ENCODE peak calls at places on chromosomes 6 and 20, in six cellular contexts. One of them, this sample, is unnamed.
A peak's percentile ranks its signal among the peaks of the same experiment; 100 is the strongest.

GRCh38 chr6:10048370-10049297 is 366.2 kb downstream of the TFAP2A start:
- DNase-seq in GM12878: no peak
- DNase-seq in left ventricle myocardium inferior: no peak
- DNase-seq in psoas muscle: no peak
- DNase-seq in Karpas-422: no peak
- DNase-seq in Peyer's patch: no peak
- DNase-seq in this sample: no peak

GRCh38 chr6:20678831-20679352 is 144.6 kb downstream of the CDKAL1 start:
- DNase-seq in left ventricle myocardium inferior: no peak
- DNase-seq in psoas muscle: no peak
- DNase-seq in Karpas-422: no peak
- DNase-seq in GM12878: no peak
- DNase-seq in Peyer's patch: no peak
- DNase-seq in this sample: no peak

GRCh38 chr6:43771858-43772570 is 2.0 kb downstream of the VEGFA start:
- DNase-seq in Karpas-422: peak; percentile 82
- DNase-seq in left ventricle myocardium inferior: peak; percentile 78
- DNase-seq in psoas muscle: peak; percentile 84
- DNase-seq in Peyer's patch: peak; percentile 34
- DNase-seq in GM12878: no peak
- DNase-seq in this sample: peak; percentile 83

GRCh38 chr20:45890077-45890996 is 671 bp downstream of the NEURL2 start:
- DNase-seq in Karpas-422: no peak
- DNase-seq in left ventricle myocardium inferior: peak; percentile 85
- DNase-seq in Peyer's patch: peak; percentile 82
- DNase-seq in psoas muscle: peak; percentile 84
- DNase-seq in GM12878: no peak
- DNase-seq in this sample: peak; percentile 42

GRCh38 chr6:105274678-105275077 is 94.9 kb upstream of the POPDC3 start:
- DNase-seq in psoas muscle: no peak
- DNase-seq in Karpas-422: no peak
- DNase-seq in GM12878: no peak
- DNase-seq in Peyer's patch: no peak
- DNase-seq in left ventricle myocardium inferior: no peak
- DNase-seq in this sample: no peak

GRCh38 chr6:1739220-1739619 is 129.5 kb downstream of the FOXC1 start:
- DNase-seq in Karpas-422: no peak
- DNase-seq in left ventricle myocardium inferior: no peak
- DNase-seq in GM12878: no peak
- DNase-seq in psoas muscle: no peak
- DNase-seq in Peyer's patch: no peak
- DNase-seq in this sample: no peak

GRCh38 chr6:163438940-163439335 is 24.4 kb downstream of the QKI start:
- DNase-seq in GM12878: no peak
- DNase-seq in Karpas-422: no peak
- DNase-seq in left ventricle myocardium inferior: peak; percentile 50
- DNase-seq in Peyer's patch: peak; percentile 26
- DNase-seq in psoas muscle: peak; percentile 46
- DNase-seq in this sample: no peak

GRCh38 chr20:16864069-16864468 is 115.9 kb downstream of the OTOR start:
- DNase-seq in psoas muscle: no peak
- DNase-seq in left ventricle myocardium inferior: no peak
- DNase-seq in Karpas-422: no peak
- DNase-seq in Peyer's patch: no peak
- DNase-seq in GM12878: peak; percentile 8
- DNase-seq in this sample: no peak

GRCh38 chr20:5173763-5174162 is 47.0 kb downstream of the CDS2 start:
- DNase-seq in Peyer's patch: no peak
- DNase-seq in psoas muscle: no peak
- DNase-seq in Karpas-422: no peak
- DNase-seq in GM12878: no peak
- DNase-seq in left ventricle myocardium inferior: no peak
- DNase-seq in this sample: no peak

GRCh38 chr6:106005954-106006353 is 80.2 kb upstream of the PRDM1 start:
- DNase-seq in Peyer's patch: no peak
- DNase-seq in psoas muscle: no peak
- DNase-seq in GM12878: no peak
- DNase-seq in left ventricle myocardium inferior: no peak
- DNase-seq in Karpas-422: no peak
- DNase-seq in this sample: no peak

GRCh38 chr20:43938932-43939761 is 24.5 kb downstream of the TOX2 start:
- DNase-seq in psoas muscle: peak; percentile 36
- DNase-seq in GM12878: no peak
- DNase-seq in left ventricle myocardium inferior: peak; percentile 42
- DNase-seq in Peyer's patch: no peak
- DNase-seq in Karpas-422: peak; percentile 85
- DNase-seq in this sample: no peak

GRCh38 chr6:131400054-131400781 is 172.8 kb upstream of the ARG1 start:
- DNase-seq in GM12878: no peak
- DNase-seq in psoas muscle: no peak
- DNase-seq in left ventricle myocardium inferior: no peak
- DNase-seq in Peyer's patch: no peak
- DNase-seq in Karpas-422: no peak
- DNase-seq in this sample: no peak

GRCh38 chr6:158024566-158025297 is 43.1 kb downstream of the SYNJ2 start:
- DNase-seq in Peyer's patch: no peak
- DNase-seq in left ventricle myocardium inferior: no peak
- DNase-seq in psoas muscle: no peak
- DNase-seq in GM12878: no peak
- DNase-seq in Karpas-422: no peak
- DNase-seq in this sample: no peak

GRCh38 chr6:128531696-128532095 is 11.3 kb upstream of the PTPRK start:
- DNase-seq in Karpas-422: no peak
- DNase-seq in GM12878: no peak
- DNase-seq in psoas muscle: no peak
- DNase-seq in Peyer's patch: no peak
- DNase-seq in left ventricle myocardium inferior: no peak
- DNase-seq in this sample: no peak

GRCh38 chr6:53635322-53635721 is 30.2 kb downstream of the KLHL31 start:
- DNase-seq in left ventricle myocardium inferior: no peak
- DNase-seq in psoas muscle: no peak
- DNase-seq in GM12878: no peak
- DNase-seq in Peyer's patch: no peak
- DNase-seq in Karpas-422: no peak
- DNase-seq in this sample: no peak

GRCh38 chr6:91826128-91826527 is 1239.3 kb upstream of the MAP3K7 start:
- DNase-seq in Karpas-422: no peak
- DNase-seq in left ventricle myocardium inferior: no peak
- DNase-seq in psoas muscle: no peak
- DNase-seq in Peyer's patch: no peak
- DNase-seq in GM12878: no peak
- DNase-seq in this sample: no peak

GRCh38 chr20:46312075-46312944 is 4.0 kb upstream of the CDH22 start:
- DNase-seq in left ventricle myocardium inferior: no peak
- DNase-seq in GM12878: no peak
- DNase-seq in psoas muscle: no peak
- DNase-seq in Karpas-422: no peak
- DNase-seq in Peyer's patch: no peak
- DNase-seq in this sample: no peak

GRCh38 chr6:27931209-27931608 is 19.0 kb upstream of the OR2B2 start:
- DNase-seq in psoas muscle: no peak
- DNase-seq in Peyer's patch: no peak
- DNase-seq in left ventricle myocardium inferior: no peak
- DNase-seq in GM12878: no peak
- DNase-seq in Karpas-422: no peak
- DNase-seq in this sample: no peak

GRCh38 chr6:35811699-35811995 is 6.5 kb downstream of the LHFPL5 start:
- DNase-seq in Peyer's patch: no peak
- DNase-seq in GM12878: no peak
- DNase-seq in left ventricle myocardium inferior: no peak
- DNase-seq in psoas muscle: no peak
- DNase-seq in Karpas-422: no peak
- DNase-seq in this sample: no peak

GRCh38 chr20:50931048-50931305 is 260 bp downstream of the ADNP start:
- DNase-seq in Karpas-422: no peak
- DNase-seq in left ventricle myocardium inferior: no peak
- DNase-seq in Peyer's patch: no peak
- DNase-seq in psoas muscle: no peak
- DNase-seq in GM12878: no peak
- DNase-seq in this sample: no peak
- H3K36me3 ChIP-seq in Karpas-422: peaks cover 55% of the 10 kb centered on the region
- H3K36me3 ChIP-seq in left ventricle myocardium inferior: peaks cover 31% of the 10 kb centered on the region
- H3K36me3 ChIP-seq in Peyer's patch: no peaks in the 10 kb centered on the region
- H3K36me3 ChIP-seq in psoas muscle: peaks cover 5% of the 10 kb centered on the region
- H3K36me3 ChIP-seq in GM12878: peaks cover 21% of the 10 kb centered on the region
- H3K36me3 ChIP-seq in this sample: peaks cover 11% of the 10 kb centered on the region

DNA sequence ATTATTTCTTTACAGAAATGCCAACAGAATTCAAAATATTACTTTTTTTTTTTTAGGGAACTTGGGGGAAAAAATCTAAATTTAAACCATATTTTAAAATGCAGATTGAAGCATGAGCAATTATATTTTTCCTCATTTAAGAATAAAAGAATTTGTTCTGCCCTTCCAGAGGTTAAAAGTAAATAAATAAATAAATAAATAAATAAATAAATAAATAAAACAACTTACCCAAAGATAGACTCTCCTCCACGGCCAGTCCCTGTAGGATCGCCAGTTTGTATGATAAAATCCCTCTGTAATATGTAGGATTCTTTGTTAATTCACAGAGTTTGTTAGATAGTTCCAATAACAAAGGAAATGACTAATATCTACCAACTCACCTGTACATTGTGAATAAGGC is 4.7 kb downstream of the PPIL4 start:
- DNase-seq in Peyer's patch: no peak
- DNase-seq in psoas muscle: no peak
- DNase-seq in GM12878: no peak
- DNase-seq in left ventricle myocardium inferior: no peak
- DNase-seq in Karpas-422: no peak
- DNase-seq in this sample: no peak
- H3K36me3 ChIP-seq in Peyer's patch: no peaks in the 10 kb centered on the region
- H3K36me3 ChIP-seq in psoas muscle: peaks cover 2% of the 10 kb centered on the region
- H3K36me3 ChIP-seq in GM12878: peaks cover 10% of the 10 kb centered on the region
- H3K36me3 ChIP-seq in left ventricle myocardium inferior: peaks cover 52% of the 10 kb centered on the region
- H3K36me3 ChIP-seq in Karpas-422: peaks cover 14% of the 10 kb centered on the region
- H3K36me3 ChIP-seq in this sample: peaks cover 18% of the 10 kb centered on the region

GRCh38 chr20:36548704-36549627 is 7.6 kb downstream of the MYL9 start:
- DNase-seq in Karpas-422: no peak
- DNase-seq in Peyer's patch: no peak
- DNase-seq in GM12878: no peak
- DNase-seq in left ventricle myocardium inferior: no peak
- DNase-seq in psoas muscle: no peak
- DNase-seq in this sample: no peak
- H3K36me3 ChIP-seq in Karpas-422: no peaks in the 10 kb centered on the region
- H3K36me3 ChIP-seq in Peyer's patch: no peaks in the 10 kb centered on the region
- H3K36me3 ChIP-seq in GM12878: no peaks in the 10 kb centered on the region
- H3K36me3 ChIP-seq in left ventricle myocardium inferior: peaks cover 51% of the 10 kb centered on the region
- H3K36me3 ChIP-seq in psoas muscle: no peaks in the 10 kb centered on the region
- H3K36me3 ChIP-seq in this sample: no peaks in the 10 kb centered on the region

GRCh38 chr20:31548823-31549512 is 34.7 kb downstream of the HM13 start:
- DNase-seq in psoas muscle: no peak
- DNase-seq in Karpas-422: no peak
- DNase-seq in left ventricle myocardium inferior: no peak
- DNase-seq in GM12878: no peak
- DNase-seq in Peyer's patch: no peak
- DNase-seq in this sample: no peak

GRCh38 chr20:31551163-31551562 is 36.9 kb downstream of the HM13 start:
- DNase-seq in GM12878: no peak
- DNase-seq in Karpas-422: no peak
- DNase-seq in psoas muscle: no peak
- DNase-seq in left ventricle myocardium inferior: no peak
- DNase-seq in Peyer's patch: no peak
- DNase-seq in this sample: no peak

GRCh38 chr20:31549513-31549880 is 35.3 kb downstream of the HM13 start:
- DNase-seq in Peyer's patch: no peak
- DNase-seq in Karpas-422: no peak
- DNase-seq in psoas muscle: no peak
- DNase-seq in GM12878: no peak
- DNase-seq in left ventricle myocardium inferior: no peak
- DNase-seq in this sample: no peak

GRCh38 chr20:31551581-31552081 is 37.4 kb downstream of the HM13 start:
- DNase-seq in left ventricle myocardium inferior: no peak
- DNase-seq in GM12878: no peak
- DNase-seq in Karpas-422: no peak
- DNase-seq in psoas muscle: no peak
- DNase-seq in Peyer's patch: no peak
- DNase-seq in this sample: no peak

DNA sequence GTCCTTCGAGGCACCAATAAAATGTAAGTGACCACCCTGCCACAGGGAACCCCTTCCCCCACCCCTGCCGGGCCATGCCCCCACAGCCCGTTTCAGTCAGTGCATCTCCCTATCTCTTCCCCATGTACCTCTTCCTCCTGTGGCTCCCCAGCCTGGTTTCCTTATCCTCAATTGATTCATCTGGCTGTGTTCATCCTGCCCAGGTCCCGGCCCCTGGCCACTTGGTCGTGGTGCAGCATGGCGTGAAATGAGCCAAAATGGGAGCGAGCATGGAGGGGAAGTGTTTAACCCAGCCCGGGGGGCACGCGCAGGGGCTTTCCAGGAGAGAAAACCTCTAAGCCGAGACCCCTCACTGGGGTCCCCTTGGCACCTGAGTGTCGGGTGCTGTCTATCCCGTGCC is 35.9 kb downstream of the HM13 start:
- DNase-seq in left ventricle myocardium inferior: no peak
- DNase-seq in GM12878: no peak
- DNase-seq in psoas muscle: no peak
- DNase-seq in Peyer's patch: no peak
- DNase-seq in Karpas-422: no peak
- DNase-seq in this sample: no peak
- H3K36me3 ChIP-seq in left ventricle myocardium inferior: peaks cover 64% of the 10 kb centered on the region
- H3K36me3 ChIP-seq in GM12878: peaks cover 39% of the 10 kb centered on the region
- H3K36me3 ChIP-seq in psoas muscle: peaks cover 14% of the 10 kb centered on the region
- H3K36me3 ChIP-seq in Peyer's patch: no peaks in the 10 kb centered on the region
- H3K36me3 ChIP-seq in Karpas-422: peaks cover 43% of the 10 kb centered on the region
- H3K36me3 ChIP-seq in this sample: peaks cover 18% of the 10 kb centered on the region

DNA sequence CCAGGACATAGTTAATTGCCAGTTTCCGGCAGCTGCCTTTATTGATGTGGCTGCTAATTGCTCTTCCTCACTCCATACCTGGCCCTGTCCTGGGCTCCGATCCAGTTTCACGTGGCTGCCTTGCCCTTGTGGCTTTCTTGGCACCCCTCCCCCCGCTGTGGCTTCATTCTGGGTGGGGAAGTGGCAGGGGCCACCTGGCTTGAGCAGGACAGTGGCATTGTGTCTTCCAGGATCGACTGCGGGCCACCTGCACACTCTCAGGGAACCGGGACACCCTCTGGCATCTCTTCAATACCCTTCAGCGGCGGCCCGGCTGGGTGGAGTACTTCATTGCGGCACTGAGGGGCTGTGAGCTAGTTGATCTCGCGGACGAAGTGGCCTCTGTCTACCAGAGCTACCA is 10.8 kb downstream of the MAVS start:
- DNase-seq in left ventricle myocardium inferior: no peak
- DNase-seq in psoas muscle: no peak
- DNase-seq in Peyer's patch: no peak
- DNase-seq in Karpas-422: no peak
- DNase-seq in GM12878: no peak
- DNase-seq in this sample: no peak
- H3K36me3 ChIP-seq in left ventricle myocardium inferior: peaks cover 74% of the 10 kb centered on the region
- H3K36me3 ChIP-seq in psoas muscle: no peaks in the 10 kb centered on the region
- H3K36me3 ChIP-seq in Peyer's patch: no peaks in the 10 kb centered on the region
- H3K36me3 ChIP-seq in Karpas-422: peaks cover 19% of the 10 kb centered on the region
- H3K36me3 ChIP-seq in GM12878: peaks cover 12% of the 10 kb centered on the region
- H3K36me3 ChIP-seq in this sample: peaks cover 8% of the 10 kb centered on the region

GRCh38 chr6:116595247-116595646 is 21.0 kb upstream of the RSPH4A start:
- DNase-seq in Peyer's patch: no peak
- DNase-seq in GM12878: no peak
- DNase-seq in psoas muscle: no peak
- DNase-seq in Karpas-422: no peak
- DNase-seq in left ventricle myocardium inferior: no peak
- DNase-seq in this sample: no peak
- H3K36me3 ChIP-seq in Peyer's patch: no peaks in the 10 kb centered on the region
- H3K36me3 ChIP-seq in GM12878: peaks cover 12% of the 10 kb centered on the region
- H3K36me3 ChIP-seq in psoas muscle: peaks cover 16% of the 10 kb centered on the region
- H3K36me3 ChIP-seq in Karpas-422: peaks cover 31% of the 10 kb centered on the region
- H3K36me3 ChIP-seq in left ventricle myocardium inferior: peaks cover 85% of the 10 kb centered on the region
- H3K36me3 ChIP-seq in this sample: no peaks in the 10 kb centered on the region

This sample was measured in naive thymus-derived CD4-positive, alpha-beta T cell.